ENCODE peak calls at places on chromosomes 7 and 10, in seven cellular contexts. One of them, this sample, is unnamed. For H3K4me1, the result is how much of the 10 kb centered on the place peaks cover.

GRCh38 chr7:44131173-44132009 is 8.0 kb upstream of the POLD2 start:
- DNase-seq in heart left ventricle: peak
- DNase-seq in suprapubic skin: no peak
- DNase-seq in testis: no peak
- DNase-seq in H1: no peak
- DNase-seq in mammary epithelial cell: peak
- DNase-seq in body of pancreas: no peak
- DNase-seq in this sample: no peak

GRCh38 chr10:119139464-119140067 is 25.9 kb downstream of the SFXN4 start:
- DNase-seq in heart left ventricle: no peak
- DNase-seq in suprapubic skin: no peak
- DNase-seq in testis: peak
- DNase-seq in H1: peak
- DNase-seq in mammary epithelial cell: peak
- DNase-seq in body of pancreas: no peak
- DNase-seq in this sample: no peak

GRCh38 chr10:29826801-29827200 is 192.0 kb upstream of the SVIL start:
- DNase-seq in heart left ventricle: no peak
- DNase-seq in suprapubic skin: no peak
- DNase-seq in testis: no peak
- DNase-seq in H1: no peak
- DNase-seq in mammary epithelial cell: no peak
- DNase-seq in body of pancreas: no peak
- DNase-seq in this sample: no peak

GRCh38 chr7:45881759-45882464 is 6.4 kb upstream of the IGFBP1 start:
- DNase-seq in heart left ventricle: no peak
- DNase-seq in suprapubic skin: no peak
- DNase-seq in testis: no peak
- DNase-seq in H1: no peak
- DNase-seq in mammary epithelial cell: peak
- DNase-seq in body of pancreas: no peak
- DNase-seq in this sample: no peak

GRCh38 chr7:82945056-82945455 is 217.6 kb downstream of the PCLO start:
- DNase-seq in heart left ventricle: no peak
- DNase-seq in suprapubic skin: no peak
- DNase-seq in testis: no peak
- DNase-seq in H1: no peak
- DNase-seq in mammary epithelial cell: no peak
- DNase-seq in body of pancreas: no peak
- DNase-seq in this sample: no peak

GRCh38 chr7:101238226-101239182 is 902 bp upstream of the CLDN15 start:
- DNase-seq in heart left ventricle: peak
- DNase-seq in suprapubic skin: no peak
- DNase-seq in testis: no peak
- DNase-seq in H1: no peak
- DNase-seq in mammary epithelial cell: no peak
- DNase-seq in body of pancreas: no peak
- DNase-seq in this sample: no peak

GRCh38 chr10:88952647-88953111 is at the start of gene ACTA2:
- DNase-seq in heart left ventricle: peak
- DNase-seq in suprapubic skin: no peak
- DNase-seq in testis: peak
- DNase-seq in H1: no peak
- DNase-seq in mammary epithelial cell: no peak
- DNase-seq in body of pancreas: no peak
- DNase-seq in this sample: peak

GRCh38 chr10:130215918-130216205 is 79.7 kb downstream of the GLRX3 start:
- DNase-seq in heart left ventricle: peak
- DNase-seq in suprapubic skin: no peak
- DNase-seq in testis: no peak
- DNase-seq in H1: no peak
- DNase-seq in mammary epithelial cell: no peak
- DNase-seq in body of pancreas: no peak
- DNase-seq in this sample: no peak

GRCh38 chr10:103445767-103446567 is 6.2 kb downstream of the CALHM2 start:
- DNase-seq in heart left ventricle: peak
- DNase-seq in suprapubic skin: no peak
- DNase-seq in testis: peak
- DNase-seq in H1: no peak
- DNase-seq in mammary epithelial cell: no peak
- DNase-seq in body of pancreas: peak
- DNase-seq in this sample: peak

GRCh38 chr10:117334075-117334474 is 41.2 kb downstream of the PDZD8 start:
- DNase-seq in heart left ventricle: no peak
- DNase-seq in suprapubic skin: no peak
- DNase-seq in testis: no peak
- DNase-seq in H1: no peak
- DNase-seq in mammary epithelial cell: no peak
- DNase-seq in body of pancreas: no peak
- DNase-seq in this sample: no peak

GRCh38 chr10:6048281-6049030 is 13.7 kb downstream of the IL2RA start:
- DNase-seq in heart left ventricle: no peak
- DNase-seq in suprapubic skin: no peak
- DNase-seq in testis: no peak
- DNase-seq in H1: no peak
- DNase-seq in mammary epithelial cell: no peak
- DNase-seq in body of pancreas: no peak
- DNase-seq in this sample: no peak

GRCh38 chr10:80964955-80965614 is 427.4 kb downstream of the SH2D4B start:
- DNase-seq in heart left ventricle: no peak
- DNase-seq in suprapubic skin: no peak
- DNase-seq in testis: no peak
- DNase-seq in H1: no peak
- DNase-seq in mammary epithelial cell: no peak
- DNase-seq in body of pancreas: no peak
- DNase-seq in this sample: no peak

GRCh38 chr7:150824379-150825177 is 24.0 kb downstream of the TMEM176A start:
- DNase-seq in heart left ventricle: no peak
- DNase-seq in suprapubic skin: no peak
- DNase-seq in testis: peak
- DNase-seq in H1: no peak
- DNase-seq in mammary epithelial cell: no peak
- DNase-seq in body of pancreas: no peak
- DNase-seq in this sample: no peak

GRCh38 chr7:44325181-44325671 is at the start of gene CAMK2B:
- DNase-seq in heart left ventricle: no peak
- DNase-seq in suprapubic skin: no peak
- DNase-seq in testis: no peak
- DNase-seq in H1: no peak
- DNase-seq in mammary epithelial cell: no peak
- DNase-seq in body of pancreas: no peak
- DNase-seq in this sample: no peak

GRCh38 chr7:84913731-84914130 is 273.1 kb downstream of the SEMA3D start:
- DNase-seq in heart left ventricle: no peak
- DNase-seq in suprapubic skin: no peak
- DNase-seq in testis: no peak
- DNase-seq in H1: no peak
- DNase-seq in mammary epithelial cell: no peak
- DNase-seq in body of pancreas: no peak
- DNase-seq in this sample: no peak

GRCh38 chr10:23150610-23151009 is 41.5 kb upstream of the PTF1A start:
- DNase-seq in heart left ventricle: no peak
- DNase-seq in suprapubic skin: no peak
- DNase-seq in testis: no peak
- DNase-seq in H1: no peak
- DNase-seq in mammary epithelial cell: no peak
- DNase-seq in body of pancreas: no peak
- DNase-seq in this sample: no peak

GRCh38 chr7:32577421-32577820 is 82.1 kb downstream of the AVL9 start:
- DNase-seq in heart left ventricle: no peak
- DNase-seq in suprapubic skin: no peak
- DNase-seq in testis: no peak
- DNase-seq in H1: no peak
- DNase-seq in mammary epithelial cell: no peak
- DNase-seq in body of pancreas: no peak
- DNase-seq in this sample: no peak

GRCh38 chr10:88243847-88244730 is 339.0 kb downstream of the RNLS start:
- DNase-seq in heart left ventricle: peak
- DNase-seq in suprapubic skin: no peak
- DNase-seq in testis: peak
- DNase-seq in H1: no peak
- DNase-seq in mammary epithelial cell: no peak
- DNase-seq in body of pancreas: peak
- DNase-seq in this sample: peak

GRCh38 chr10:102555781-102556328 is 52.1 kb downstream of the SUFU start:
- DNase-seq in heart left ventricle: no peak
- DNase-seq in suprapubic skin: no peak
- DNase-seq in testis: no peak
- DNase-seq in H1: no peak
- DNase-seq in mammary epithelial cell: peak
- DNase-seq in body of pancreas: no peak
- DNase-seq in this sample: peak

GRCh38 chr7:111329367-111330234 is 232.7 kb downstream of the IMMP2L start:
- DNase-seq in heart left ventricle: no peak
- DNase-seq in suprapubic skin: no peak
- DNase-seq in testis: no peak
- DNase-seq in H1: no peak
- DNase-seq in mammary epithelial cell: no peak
- DNase-seq in body of pancreas: no peak
- DNase-seq in this sample: no peak

GRCh38 chr10:28331821-28332220 is 29.0 kb upstream of the MPP7 start:
- DNase-seq in heart left ventricle: no peak
- DNase-seq in suprapubic skin: no peak
- DNase-seq in testis: no peak
- DNase-seq in H1: no peak
- DNase-seq in mammary epithelial cell: peak
- DNase-seq in body of pancreas: no peak
- DNase-seq in this sample: no peak

GRCh38 chr7:141072548-141073172 is 1.2 kb upstream of the TMEM178B start:
- DNase-seq in heart left ventricle: peak
- DNase-seq in suprapubic skin: no peak
- DNase-seq in testis: peak
- DNase-seq in H1: no peak
- DNase-seq in mammary epithelial cell: peak
- DNase-seq in body of pancreas: peak
- DNase-seq in this sample: peak

GRCh38 chr10:32055478-32056135 is 618 bp downstream of the KIF5B start:
- DNase-seq in heart left ventricle: peak
- DNase-seq in suprapubic skin: peak
- DNase-seq in testis: peak
- DNase-seq in H1: no peak
- DNase-seq in mammary epithelial cell: peak
- DNase-seq in body of pancreas: peak
- DNase-seq in this sample: peak

GRCh38 chr10:77637986-77638765 is 568 bp upstream of the KCNMA1 start:
- DNase-seq in heart left ventricle: no peak
- DNase-seq in suprapubic skin: no peak
- DNase-seq in testis: peak
- DNase-seq in H1: no peak
- DNase-seq in mammary epithelial cell: peak
- DNase-seq in body of pancreas: peak
- DNase-seq in this sample: peak

GRCh38 chr7:18440934-18441333 is 54.6 kb upstream of the HDAC9 start:
- DNase-seq in heart left ventricle: no peak
- DNase-seq in suprapubic skin: no peak
- DNase-seq in testis: no peak
- DNase-seq in H1: no peak
- DNase-seq in mammary epithelial cell: no peak
- DNase-seq in body of pancreas: no peak
- DNase-seq in this sample: no peak

GRCh38 chr7:36563706-36564325 is 160.5 kb downstream of the AOAH start:
- DNase-seq in heart left ventricle: no peak
- DNase-seq in suprapubic skin: no peak
- DNase-seq in testis: no peak
- DNase-seq in H1: no peak
- DNase-seq in mammary epithelial cell: no peak
- DNase-seq in body of pancreas: no peak
- DNase-seq in this sample: no peak

GRCh38 chr7:21945374-21946227 is at the start of gene CDCA7L:
- DNase-seq in heart left ventricle: peak
- DNase-seq in suprapubic skin: peak
- DNase-seq in testis: peak
- DNase-seq in H1: peak
- DNase-seq in mammary epithelial cell: peak
- DNase-seq in body of pancreas: peak
- DNase-seq in this sample: peak
- TF ChIP-seq CTCF in heart left ventricle: no peak
- TF ChIP-seq CTCF in suprapubic skin: no peak
- TF ChIP-seq CTCF in testis: no peak
- TF ChIP-seq CTCF in H1: no peak
- TF ChIP-seq CTCF in mammary epithelial cell: no peak
- TF ChIP-seq CTCF in body of pancreas: no peak
- TF ChIP-seq CTCF in this sample: no peak

GRCh38 chr10:14540611-14541010 is 209.9 kb upstream of the FRMD4A start:
- DNase-seq in heart left ventricle: no peak
- DNase-seq in suprapubic skin: no peak
- DNase-seq in testis: no peak
- DNase-seq in H1: no peak
- DNase-seq in mammary epithelial cell: no peak
- DNase-seq in body of pancreas: no peak
- DNase-seq in this sample: no peak
- H3K4me1 ChIP-seq in heart left ventricle: under half
- H3K4me1 ChIP-seq in suprapubic skin: under half
- H3K4me1 ChIP-seq in testis: under half
- H3K4me1 ChIP-seq in H1: under half
- H3K4me1 ChIP-seq in mammary epithelial cell: under half
- H3K4me1 ChIP-seq in body of pancreas: half or more
- H3K4me1 ChIP-seq in this sample: under half

GRCh38 chr10:34751272-34751671 is 63.8 kb downstream of the PARD3 start:
- DNase-seq in heart left ventricle: no peak
- DNase-seq in suprapubic skin: no peak
- DNase-seq in testis: no peak
- DNase-seq in H1: no peak
- DNase-seq in mammary epithelial cell: no peak
- DNase-seq in body of pancreas: no peak
- DNase-seq in this sample: no peak
- H3K27ac ChIP-seq in heart left ventricle: no peak
- H3K27ac ChIP-seq in suprapubic skin: no peak
- H3K27ac ChIP-seq in testis: no peak
- H3K27ac ChIP-seq in H1: no peak
- H3K27ac ChIP-seq in mammary epithelial cell: no peak
- H3K27ac ChIP-seq in body of pancreas: no peak
- H3K27ac ChIP-seq in this sample: no peak

DNA sequence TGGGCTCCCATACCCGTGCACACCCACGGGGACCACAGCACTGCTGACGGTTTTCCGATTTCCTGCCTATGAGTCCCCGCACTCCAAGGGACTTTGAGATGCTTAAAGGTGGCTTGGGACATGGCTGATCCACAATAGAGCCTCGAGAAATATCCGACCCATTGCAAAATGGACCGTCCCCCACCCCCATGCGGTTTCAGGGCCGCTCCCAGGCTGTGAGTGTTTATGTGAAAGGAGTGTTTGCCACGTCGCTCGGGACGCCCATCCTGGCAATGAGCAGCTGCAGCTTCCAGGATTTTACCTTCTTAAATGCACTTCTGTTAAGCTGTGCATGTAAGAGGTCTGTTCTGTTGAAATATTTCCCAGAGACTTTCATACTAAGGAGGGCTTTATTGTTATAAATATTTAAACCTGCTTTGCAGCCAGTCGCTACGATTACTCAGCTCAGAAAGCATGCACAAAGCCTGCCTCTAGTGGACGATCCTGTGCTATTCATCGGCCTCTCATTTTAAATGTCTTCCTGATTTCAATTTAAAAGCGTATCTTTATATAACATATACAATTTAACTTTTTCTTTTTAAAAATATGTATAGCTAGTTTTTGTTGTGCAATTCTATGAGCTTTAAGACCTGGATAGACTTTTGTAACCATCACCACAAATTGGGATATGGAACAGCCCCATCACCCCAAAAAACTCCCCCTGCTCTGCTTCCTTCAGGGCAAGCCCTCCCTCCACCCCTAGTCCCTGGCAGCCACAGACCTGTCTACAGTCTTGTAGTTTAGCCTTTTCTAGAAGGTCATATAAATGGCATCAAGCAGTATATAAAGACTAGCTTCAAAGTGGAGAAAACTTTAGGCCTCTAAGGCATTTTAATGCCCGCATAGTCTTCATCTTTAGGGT is 418.3 kb downstream of the PAXIP1 start:
- DNase-seq in heart left ventricle: no peak
- DNase-seq in suprapubic skin: no peak
- DNase-seq in testis: no peak
- DNase-seq in H1: no peak
- DNase-seq in mammary epithelial cell: no peak
- DNase-seq in body of pancreas: no peak
- DNase-seq in this sample: no peak
- TF ChIP-seq CTCF in heart left ventricle: no peak
- TF ChIP-seq CTCF in suprapubic skin: no peak
- TF ChIP-seq CTCF in testis: peak
- TF ChIP-seq CTCF in H1: peak
- TF ChIP-seq CTCF in mammary epithelial cell: no peak
- TF ChIP-seq CTCF in body of pancreas: no peak
- TF ChIP-seq CTCF in this sample: no peak

This sample was measured in uterus.